ENCODE peak calls at places on chromosomes 7 and 10, in four cellular contexts. R is suprapubic skin, T is transverse colon, F is GM23338. U is an unnamed sample.
A peak's percentile ranks its signal among the peaks of the same experiment; 100 is the strongest.

GRCh38 chr7:98346515-98347069 is 54.3 kb downstream of the BAIAP2L1 start:
- DNase-seq in F (no peak), R (peak; percentile 48), T (no peak), U (no peak)

GRCh38 chr7:43653891-43654504 is 71.1 kb downstream of the STK17A start:
- DNase-seq in R (no peak), F (no peak), T (no peak), U (no peak)

GRCh38 chr7:20737840-20738448 is 48.7 kb downstream of the SP8 start:
- DNase-seq in F (no peak), R (no peak), T (no peak), U (no peak)

GRCh38 chr10:11715815-11716494 is 26.2 kb upstream of the ECHDC3 start:
- DNase-seq in F (no peak), T (peak; percentile 70), R (no peak), U (peak; percentile 62)

GRCh38 chr7:66145404-66145843 is 30.8 kb downstream of the CRCP start:
- DNase-seq in F (no peak), T (peak; percentile 35), R (peak; percentile 83), U (no peak)

GRCh38 chr10:80900661-80901060 is 363.0 kb downstream of the SH2D4B start:
- DNase-seq in R (no peak), T (no peak), F (no peak), U (no peak)

GRCh38 chr7:133355325-133355708 is 102.4 kb downstream of the EXOC4 start:
- DNase-seq in F (peak; percentile 28), R (no peak), T (no peak), U (no peak)

GRCh38 chr10:103814104-103814503 is 41.3 kb downstream of the SH3PXD2A start:
- DNase-seq in R (no peak), F (no peak), T (peak; percentile 43), U (no peak)

GRCh38 chr10:112361951-112362770 is 11.8 kb upstream of the ACSL5 start:
- DNase-seq in T (peak; percentile 70), R (no peak), F (peak; percentile 30), U (peak; percentile 88)

GRCh38 chr7:66629222-66629658 is 559 bp downstream of the KCTD7 start:
- DNase-seq in T (peak; percentile 26), F (peak; percentile 60), R (no peak), U (no peak)

GRCh38 chr7:159010951-159011820 is 133.5 kb downstream of the VIPR2 start:
- DNase-seq in F (no peak), T (no peak), R (peak; percentile 24), U (no peak)

GRCh38 chr7:44101966-44102845 is 1.9 kb upstream of the AEBP1 start:
- DNase-seq in R (no peak), F (no peak), T (no peak), U (no peak)

GRCh38 chr7:25952277-25953057 is 199.5 kb upstream of the NFE2L3 start:
- DNase-seq in T (no peak), R (no peak), F (peak; percentile 37), U (peak; percentile 31)

GRCh38 chr10:49080071-49080470 is 35.3 kb downstream of the VSTM4 start:
- DNase-seq in F (no peak), T (no peak), R (no peak), U (peak; percentile 85)

GRCh38 chr10:97086530-97086929 is 99.2 kb downstream of the SLIT1 start:
- DNase-seq in F (no peak), T (no peak), R (no peak), U (no peak)

GRCh38 chr7:92781117-92781720 is 55.2 kb downstream of the CDK6 start:
- DNase-seq in F (no peak), R (no peak), T (no peak), U (no peak)

GRCh38 chr7:435518-436366 is 83.9 kb downstream of the PDGFA start:
- DNase-seq in F (no peak), R (no peak), T (peak; percentile 81), U (no peak)

GRCh38 chr7:93890464-93891068 is at the start of gene TFPI2:
- DNase-seq in R (no peak), T (peak; percentile 14), F (peak; percentile 76), U (peak; percentile 23)

GRCh38 chr7:40197527-40197926 is 62.7 kb downstream of the SUGCT start:
- DNase-seq in R (no peak), F (no peak), T (no peak), U (no peak)

GRCh38 chr10:100863433-100863832 is 49.3 kb upstream of the SLF2 start:
- DNase-seq in T (no peak), R (no peak), F (no peak), U (no peak)
- TF ChIP-seq POLR2AphosphoS5 in T (no peak), R (no peak), F (no peak), U (no peak)

GRCh38 chr7:1514407-1514806 is 10.2 kb upstream of the INTS1 start:
- DNase-seq in T (no peak), R (no peak), F (no peak), U (no peak)

GRCh38 chr7:1513657-1514095 is 9.5 kb upstream of the INTS1 start:
- DNase-seq in R (no peak), T (peak; percentile 17), F (no peak), U (peak; percentile 63)

GRCh38 chr7:1511829-1512422 is 7.7 kb upstream of the INTS1 start:
- DNase-seq in R (no peak), T (no peak), F (no peak), U (peak; percentile 58)

GRCh38 chr7:1514993-1515392 is 10.8 kb upstream of the INTS1 start:
- DNase-seq in F (no peak), R (no peak), T (no peak), U (no peak)

GRCh38 chr7:1512781-1513656 is 8.8 kb upstream of the INTS1 start:
- DNase-seq in F (no peak), R (no peak), T (no peak), U (peak; percentile 80)
- TF ChIP-seq POLR2AphosphoS5 in F (no peak), R (peak; percentile 55), T (peak; percentile 25), U (peak; percentile 37)

DNA sequence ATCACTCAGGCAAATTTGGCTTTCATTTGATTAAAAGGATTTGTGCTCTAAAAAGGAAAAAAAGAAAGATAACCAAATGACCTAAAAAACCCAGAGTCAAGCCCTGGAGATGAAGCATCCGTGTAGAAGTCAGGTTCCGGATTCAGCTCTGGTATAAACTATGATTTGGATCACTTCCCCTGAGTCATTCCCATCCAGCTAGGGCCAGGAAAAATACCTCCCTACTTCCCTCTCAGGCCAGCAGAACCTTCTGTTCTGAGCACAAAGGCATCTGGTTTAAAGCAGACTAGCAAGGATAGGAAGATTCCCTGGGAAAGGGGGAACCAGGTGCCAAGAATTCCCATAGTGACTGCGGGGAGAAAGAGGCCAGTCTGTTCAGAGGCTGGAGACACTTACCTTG is 25.7 kb upstream of the NDST2 start:
- DNase-seq in T (no peak), R (no peak), F (no peak), U (no peak)
- TF ChIP-seq POLR2AphosphoS5 in T (no peak), R (no peak), F (no peak), U (no peak)

DNA sequence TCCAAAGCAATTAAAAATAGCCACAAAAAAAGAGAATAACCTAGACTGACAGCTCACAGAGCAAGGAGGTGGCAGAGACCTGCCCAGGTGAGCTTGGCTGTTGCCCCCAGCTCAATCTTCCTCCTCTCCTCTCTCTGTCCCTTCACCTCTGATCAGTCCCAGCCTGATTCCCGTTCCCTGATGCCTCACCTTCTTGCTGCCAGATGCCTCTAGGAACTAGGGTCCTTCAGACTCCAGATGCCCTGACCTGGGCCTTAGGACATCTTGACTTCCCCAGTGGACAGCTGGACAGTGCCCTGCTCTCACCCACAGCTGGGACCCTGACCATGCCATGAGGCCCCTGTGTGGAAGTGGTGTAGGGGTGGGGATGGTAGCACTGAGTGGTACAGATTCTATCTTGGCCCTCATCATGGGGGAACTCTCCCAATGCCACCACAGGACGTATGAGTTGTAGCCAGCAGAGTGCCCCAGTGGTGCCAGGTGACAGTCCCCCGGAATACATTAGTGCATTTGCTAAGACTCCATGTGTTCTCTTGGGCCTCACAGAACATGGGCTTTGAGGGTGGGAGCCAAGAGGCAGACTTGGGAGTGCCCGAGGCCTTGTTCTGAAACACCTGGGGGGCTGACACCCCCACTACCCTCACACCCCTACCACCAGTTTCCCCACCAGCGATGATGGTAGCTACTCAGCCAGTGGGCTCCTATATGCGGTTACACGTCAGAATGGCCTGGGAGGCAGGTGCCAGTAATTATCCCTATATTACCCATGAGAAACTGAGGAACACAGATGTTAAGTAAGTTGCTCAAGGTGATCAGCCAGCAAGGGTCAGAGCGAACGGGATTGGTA is 2.0 kb downstream of the DEPP1 start:
- DNase-seq in R (peak; percentile 72), F (no peak), T (no peak), U (no peak)
- TF ChIP-seq POLR2AphosphoS5 in R (no peak), F (no peak), T (no peak), U (peak; percentile 64)

DNA sequence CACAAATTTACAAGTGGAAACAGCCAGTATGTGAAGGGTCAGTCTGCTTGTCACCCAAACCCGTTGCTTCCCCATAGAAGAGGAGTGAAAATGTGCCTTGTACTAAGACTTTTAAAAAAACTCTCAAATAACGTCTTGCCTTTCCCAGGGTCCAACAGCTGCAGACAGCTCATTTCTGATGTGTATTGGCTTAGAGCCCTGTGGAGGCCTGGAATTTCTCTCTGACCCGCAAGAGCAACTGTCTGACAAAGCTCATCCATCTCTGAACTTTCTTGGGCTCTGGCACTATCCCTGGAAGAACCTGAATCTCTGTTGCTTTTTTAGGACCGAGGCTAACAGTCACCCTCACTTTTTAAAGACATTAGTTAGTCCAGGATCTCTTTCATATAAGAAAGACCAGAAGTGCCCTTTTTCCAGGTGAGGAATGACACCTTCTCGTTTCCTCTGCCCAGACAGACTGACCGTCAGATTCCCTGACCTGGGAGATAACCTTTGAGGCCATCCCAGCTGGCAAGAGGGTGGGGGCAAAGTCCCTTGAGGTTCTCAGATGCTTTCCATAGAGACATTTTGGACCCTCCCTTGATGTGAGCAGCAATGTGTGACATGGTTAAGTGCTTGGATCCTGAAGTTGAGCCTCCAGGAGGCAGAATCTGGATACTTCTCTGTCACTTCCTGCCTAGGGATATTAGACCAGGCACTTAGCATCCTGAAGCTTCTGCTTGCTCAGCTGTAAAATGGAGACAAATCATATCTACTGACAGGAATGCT is 4.4 kb upstream of the NODAL start:
- DNase-seq in T (no peak), F (peak; percentile 65), R (no peak), U (no peak)
- TF ChIP-seq POLR2AphosphoS5 in T (no peak), F (no peak), R (no peak), U (peak; percentile 21)

DNA sequence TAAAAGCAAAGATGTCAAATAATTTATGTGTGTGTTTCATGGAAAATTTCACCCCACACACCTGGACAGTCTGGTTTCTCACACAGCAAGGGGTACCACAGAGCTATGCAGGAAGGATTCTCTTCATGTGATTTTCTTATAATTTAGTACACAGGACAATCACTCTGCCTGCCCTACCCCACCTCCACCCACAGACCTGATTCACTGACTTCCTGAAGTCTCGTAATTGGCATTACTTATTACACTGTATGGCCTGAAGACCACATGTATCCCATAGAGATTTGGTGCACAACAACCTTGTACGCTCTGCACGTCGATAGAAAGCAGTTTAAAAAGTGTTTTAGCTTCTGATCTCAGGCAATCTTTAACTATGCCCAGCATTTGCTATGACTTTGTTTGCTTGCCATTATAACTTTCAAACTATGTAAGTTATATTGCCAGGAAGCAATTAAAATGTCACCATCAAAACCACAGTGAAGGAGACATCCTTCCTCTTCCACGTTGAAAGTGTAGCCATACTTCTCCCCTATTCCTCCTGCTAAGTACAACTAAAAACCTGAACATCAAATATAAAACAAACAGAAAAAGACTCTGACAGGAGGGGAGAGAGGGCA is 279.4 kb upstream of the IMMP2L start:
- DNase-seq in F (no peak), T (no peak), R (no peak), U (no peak)
- TF ChIP-seq POLR2AphosphoS5 in F (no peak), T (no peak), R (no peak), U (no peak)

GRCh38 chr10:70756710-70757360 is 28.3 kb downstream of the TBATA start:
- DNase-seq in T (no peak), F (no peak), R (no peak), U (no peak)
- TF ChIP-seq POLR2AphosphoS5 in T (no peak), F (no peak), R (no peak), U (no peak)

GRCh38 chr10:51326174-51326573 is 251.9 kb downstream of the PRKG1 start:
- DNase-seq in T (no peak), F (no peak), R (no peak), U (no peak)
- TF ChIP-seq POLR2AphosphoS5 in T (no peak), F (no peak), R (no peak), U (no peak)

U was measured in upper lobe of left lung.